ENCODE peak calls at places on chromosomes 2 and 18, in seven cellular contexts. One of them, this sample, is unnamed.

GRCh38 chr2:206260427-206261012 is 13.9 kb upstream of the ZDBF2 start:
- DNase-seq in substantia nigra: no peak
- DNase-seq in sigmoid colon: no peak
- DNase-seq in neural crest cell: no peak
- DNase-seq in posterior cingulate gyrus: no peak
- DNase-seq in KBM-7: peak
- DNase-seq in CD4-positive, alpha-beta memory T cell: peak
- DNase-seq in this sample: no peak

GRCh38 chr2:45169339-45170190 is 160.3 kb upstream of the SIX2 start:
- DNase-seq in sigmoid colon: no peak
- DNase-seq in posterior cingulate gyrus: peak
- DNase-seq in CD4-positive, alpha-beta memory T cell: no peak
- DNase-seq in neural crest cell: peak
- DNase-seq in substantia nigra: no peak
- DNase-seq in KBM-7: peak
- DNase-seq in this sample: no peak

GRCh38 chr2:237742191-237742590 is 56.4 kb upstream of the RBM44 start:
- DNase-seq in CD4-positive, alpha-beta memory T cell: no peak
- DNase-seq in KBM-7: no peak
- DNase-seq in neural crest cell: no peak
- DNase-seq in substantia nigra: no peak
- DNase-seq in posterior cingulate gyrus: peak
- DNase-seq in sigmoid colon: peak
- DNase-seq in this sample: no peak

GRCh38 chr2:213271947-213272346 is 12.3 kb upstream of the SPAG16 start:
- DNase-seq in CD4-positive, alpha-beta memory T cell: no peak
- DNase-seq in substantia nigra: no peak
- DNase-seq in posterior cingulate gyrus: no peak
- DNase-seq in neural crest cell: no peak
- DNase-seq in KBM-7: no peak
- DNase-seq in sigmoid colon: no peak
- DNase-seq in this sample: no peak

GRCh38 chr2:76867854-76868253 is 654.3 kb downstream of the LRRTM4 start:
- DNase-seq in neural crest cell: no peak
- DNase-seq in substantia nigra: no peak
- DNase-seq in posterior cingulate gyrus: no peak
- DNase-seq in KBM-7: no peak
- DNase-seq in sigmoid colon: no peak
- DNase-seq in CD4-positive, alpha-beta memory T cell: no peak
- DNase-seq in this sample: no peak

GRCh38 chr2:176545627-176546026 is 276.4 kb downstream of the MTX2 start:
- DNase-seq in substantia nigra: no peak
- DNase-seq in CD4-positive, alpha-beta memory T cell: no peak
- DNase-seq in sigmoid colon: no peak
- DNase-seq in neural crest cell: no peak
- DNase-seq in posterior cingulate gyrus: no peak
- DNase-seq in KBM-7: no peak
- DNase-seq in this sample: no peak

GRCh38 chr18:13566941-13567762 is 159.2 kb downstream of the FAM210A start:
- DNase-seq in CD4-positive, alpha-beta memory T cell: no peak
- DNase-seq in KBM-7: peak
- DNase-seq in sigmoid colon: peak
- DNase-seq in posterior cingulate gyrus: no peak
- DNase-seq in substantia nigra: no peak
- DNase-seq in neural crest cell: no peak
- DNase-seq in this sample: peak

GRCh38 chr2:197500503-197501179 is 462 bp downstream of the HSPE1 start:
- DNase-seq in posterior cingulate gyrus: peak
- DNase-seq in substantia nigra: no peak
- DNase-seq in neural crest cell: no peak
- DNase-seq in sigmoid colon: no peak
- DNase-seq in KBM-7: peak
- DNase-seq in CD4-positive, alpha-beta memory T cell: no peak
- DNase-seq in this sample: no peak

GRCh38 chr18:7096838-7097237 is 20.8 kb downstream of the LAMA1 start:
- DNase-seq in neural crest cell: no peak
- DNase-seq in substantia nigra: no peak
- DNase-seq in KBM-7: no peak
- DNase-seq in posterior cingulate gyrus: no peak
- DNase-seq in CD4-positive, alpha-beta memory T cell: no peak
- DNase-seq in sigmoid colon: no peak
- DNase-seq in this sample: no peak

GRCh38 chr2:102499558-102499957 is 26.5 kb downstream of the SLC9A4 start:
- DNase-seq in KBM-7: no peak
- DNase-seq in CD4-positive, alpha-beta memory T cell: no peak
- DNase-seq in neural crest cell: no peak
- DNase-seq in substantia nigra: no peak
- DNase-seq in sigmoid colon: no peak
- DNase-seq in posterior cingulate gyrus: no peak
- DNase-seq in this sample: no peak

GRCh38 chr18:40380657-40381441 is 1574.2 kb upstream of the PIK3C3 start:
- DNase-seq in neural crest cell: no peak
- DNase-seq in posterior cingulate gyrus: no peak
- DNase-seq in sigmoid colon: no peak
- DNase-seq in CD4-positive, alpha-beta memory T cell: no peak
- DNase-seq in substantia nigra: no peak
- DNase-seq in KBM-7: no peak
- DNase-seq in this sample: no peak

GRCh38 chr2:43186679-43187374 is 39.6 kb downstream of the ZFP36L2 start:
- DNase-seq in KBM-7: no peak
- DNase-seq in substantia nigra: no peak
- DNase-seq in sigmoid colon: peak
- DNase-seq in neural crest cell: no peak
- DNase-seq in posterior cingulate gyrus: no peak
- DNase-seq in CD4-positive, alpha-beta memory T cell: no peak
- DNase-seq in this sample: no peak

GRCh38 chr2:225766431-225766830 is 366.9 kb downstream of the NYAP2 start:
- DNase-seq in substantia nigra: no peak
- DNase-seq in posterior cingulate gyrus: no peak
- DNase-seq in KBM-7: no peak
- DNase-seq in sigmoid colon: no peak
- DNase-seq in neural crest cell: no peak
- DNase-seq in CD4-positive, alpha-beta memory T cell: no peak
- DNase-seq in this sample: no peak

GRCh38 chr2:134078349-134078748 is 175.5 kb upstream of the MGAT5 start:
- DNase-seq in CD4-positive, alpha-beta memory T cell: no peak
- DNase-seq in substantia nigra: no peak
- DNase-seq in posterior cingulate gyrus: no peak
- DNase-seq in sigmoid colon: no peak
- DNase-seq in KBM-7: no peak
- DNase-seq in neural crest cell: no peak
- DNase-seq in this sample: no peak

GRCh38 chr18:60024345-60024744 is 124.5 kb downstream of the PMAIP1 start:
- DNase-seq in posterior cingulate gyrus: no peak
- DNase-seq in KBM-7: no peak
- DNase-seq in neural crest cell: no peak
- DNase-seq in CD4-positive, alpha-beta memory T cell: no peak
- DNase-seq in substantia nigra: no peak
- DNase-seq in sigmoid colon: no peak
- DNase-seq in this sample: no peak

GRCh38 chr2:27353762-27354596 is 2.6 kb downstream of the GTF3C2 start:
- DNase-seq in neural crest cell: no peak
- DNase-seq in posterior cingulate gyrus: no peak
- DNase-seq in KBM-7: peak
- DNase-seq in CD4-positive, alpha-beta memory T cell: no peak
- DNase-seq in sigmoid colon: no peak
- DNase-seq in substantia nigra: no peak
- DNase-seq in this sample: no peak

GRCh38 chr2:208000701-208001395 is 24.5 kb downstream of the PLEKHM3 start:
- DNase-seq in CD4-positive, alpha-beta memory T cell: no peak
- DNase-seq in sigmoid colon: no peak
- DNase-seq in posterior cingulate gyrus: no peak
- DNase-seq in substantia nigra: no peak
- DNase-seq in KBM-7: no peak
- DNase-seq in neural crest cell: no peak
- DNase-seq in this sample: no peak

GRCh38 chr2:109402980-109403840 is 210.6 kb downstream of the SEPTIN10 start:
- DNase-seq in posterior cingulate gyrus: no peak
- DNase-seq in neural crest cell: no peak
- DNase-seq in CD4-positive, alpha-beta memory T cell: no peak
- DNase-seq in sigmoid colon: no peak
- DNase-seq in substantia nigra: no peak
- DNase-seq in KBM-7: no peak
- DNase-seq in this sample: no peak

GRCh38 chr2:173750831-173751230 is 214.3 kb downstream of the SP3 start:
- DNase-seq in posterior cingulate gyrus: no peak
- DNase-seq in neural crest cell: no peak
- DNase-seq in sigmoid colon: no peak
- DNase-seq in substantia nigra: no peak
- DNase-seq in CD4-positive, alpha-beta memory T cell: no peak
- DNase-seq in KBM-7: no peak
- DNase-seq in this sample: no peak

GRCh38 chr2:64204006-64204632 is 59.9 kb upstream of the PELI1 start:
- DNase-seq in CD4-positive, alpha-beta memory T cell: peak
- DNase-seq in substantia nigra: peak
- DNase-seq in KBM-7: peak
- DNase-seq in posterior cingulate gyrus: peak
- DNase-seq in neural crest cell: peak
- DNase-seq in sigmoid colon: peak
- DNase-seq in this sample: peak

GRCh38 chr2:198662916-198663315 is 794.8 kb downstream of the SATB2 start:
- DNase-seq in sigmoid colon: no peak
- DNase-seq in substantia nigra: no peak
- DNase-seq in KBM-7: no peak
- DNase-seq in neural crest cell: no peak
- DNase-seq in CD4-positive, alpha-beta memory T cell: no peak
- DNase-seq in posterior cingulate gyrus: no peak
- DNase-seq in this sample: no peak

GRCh38 chr18:6205706-6206105 is 209.0 kb downstream of the L3MBTL4 start:
- DNase-seq in substantia nigra: no peak
- DNase-seq in posterior cingulate gyrus: no peak
- DNase-seq in neural crest cell: no peak
- DNase-seq in KBM-7: no peak
- DNase-seq in sigmoid colon: no peak
- DNase-seq in CD4-positive, alpha-beta memory T cell: no peak
- DNase-seq in this sample: no peak

GRCh38 chr2:234989183-234989701 is 37.4 kb downstream of the SH3BP4 start:
- DNase-seq in sigmoid colon: peak
- DNase-seq in substantia nigra: no peak
- DNase-seq in CD4-positive, alpha-beta memory T cell: no peak
- DNase-seq in KBM-7: no peak
- DNase-seq in neural crest cell: no peak
- DNase-seq in posterior cingulate gyrus: peak
- DNase-seq in this sample: peak

GRCh38 chr2:230794472-230794871 is 70.3 kb upstream of the ITM2C start:
- DNase-seq in KBM-7: no peak
- DNase-seq in substantia nigra: no peak
- DNase-seq in posterior cingulate gyrus: no peak
- DNase-seq in CD4-positive, alpha-beta memory T cell: peak
- DNase-seq in sigmoid colon: no peak
- DNase-seq in neural crest cell: no peak
- DNase-seq in this sample: no peak

GRCh38 chr2:160229591-160229990 is 29.5 kb upstream of the ITGB6 start:
- DNase-seq in posterior cingulate gyrus: no peak
- DNase-seq in neural crest cell: no peak
- DNase-seq in sigmoid colon: no peak
- DNase-seq in CD4-positive, alpha-beta memory T cell: no peak
- DNase-seq in substantia nigra: no peak
- DNase-seq in KBM-7: no peak
- DNase-seq in this sample: no peak

GRCh38 chr2:164839914-164840457 is 1.6 kb downstream of the COBLL1 start:
- DNase-seq in neural crest cell: no peak
- DNase-seq in KBM-7: no peak
- DNase-seq in posterior cingulate gyrus: no peak
- DNase-seq in sigmoid colon: no peak
- DNase-seq in substantia nigra: no peak
- DNase-seq in CD4-positive, alpha-beta memory T cell: no peak
- DNase-seq in this sample: no peak

GRCh38 chr18:41618135-41618534 is 336.9 kb upstream of the PIK3C3 start:
- DNase-seq in sigmoid colon: no peak
- DNase-seq in substantia nigra: no peak
- DNase-seq in posterior cingulate gyrus: no peak
- DNase-seq in neural crest cell: no peak
- DNase-seq in CD4-positive, alpha-beta memory T cell: no peak
- DNase-seq in KBM-7: no peak
- DNase-seq in this sample: no peak

GRCh38 chr2:54535599-54536195 is 79.6 kb downstream of the SPTBN1 start:
- DNase-seq in neural crest cell: no peak
- DNase-seq in substantia nigra: no peak
- DNase-seq in CD4-positive, alpha-beta memory T cell: no peak
- DNase-seq in sigmoid colon: peak
- DNase-seq in posterior cingulate gyrus: no peak
- DNase-seq in KBM-7: no peak
- DNase-seq in this sample: no peak